ENCODE peak calls at places on chromosomes 4 and X, in seven cellular contexts. K, J, D, R, I, E and P are unnamed samples.

GRCh38 chr4:142984871-142985585 is 138.9 kb upstream of the INPP4B start:
- DNase-seq in I (peak; percentile 18), J (no peak), E (peak; percentile 75), R (no peak), K (peak; percentile 44), D (peak; percentile 24), P (no peak)

GRCh38 chr4:68673143-68673542 is 2.7 kb upstream of the UGT2B15 start:
- DNase-seq in R (no peak), E (peak; percentile 28), D (no peak), K (no peak), I (no peak), J (no peak), P (no peak)

GRCh38 chr4:169826634-169827187 is 69.0 kb upstream of the HPF1 start:
- DNase-seq in R (no peak), I (no peak), K (no peak), E (no peak), J (no peak), D (no peak), P (no peak)

GRCh38 chrX:134443020-134443419 is 16.9 kb upstream of the HPRT1 start:
- DNase-seq in K (no peak), E (no peak), D (no peak), I (no peak), J (no peak), R (no peak), P (no peak)

GRCh38 chr4:76755756-76756155 is 142.2 kb downstream of the SOWAHB start:
- DNase-seq in R (no peak), E (no peak), I (no peak), K (no peak), D (no peak), J (no peak), P (no peak)

GRCh38 chrX:134660627-134661026 is 2.4 kb upstream of the PLAC1 start:
- DNase-seq in R (no peak), I (no peak), K (peak; percentile 31), E (no peak), D (no peak), J (no peak), P (no peak)

GRCh38 chr4:155667538-155668511 is 1.2 kb downstream of the GUCY1A1 start:
- DNase-seq in D (peak; percentile 80), E (peak; percentile 60), R (peak; percentile 46), K (peak; percentile 42), I (no peak), J (no peak), P (peak; percentile 61)

GRCh38 chrX:45295587-45295986 is 94.9 kb upstream of the DIPK2B start:
- DNase-seq in D (peak; percentile 45), K (peak; percentile 59), E (no peak), I (no peak), J (no peak), R (peak; percentile 56), P (no peak)

GRCh38 chr4:147543039-147543438 is 62.1 kb downstream of the EDNRA start:
- DNase-seq in E (no peak), K (peak; percentile 47), J (no peak), R (no peak), I (no peak), D (no peak), P (no peak)

GRCh38 chrX:108610141-108610540 is 126.2 kb downstream of the IRS4 start:
- DNase-seq in R (no peak), E (no peak), I (no peak), J (no peak), D (no peak), K (no peak), P (no peak)

GRCh38 chr4:53313510-53313909 is 52.4 kb downstream of the SCFD2 start:
- DNase-seq in J (no peak), I (peak; percentile 2), D (peak; percentile 15), R (no peak), K (peak; percentile 66), E (peak; percentile 74), P (no peak)

GRCh38 chrX:15848576-15848975 is 6.0 kb downstream of the AP1S2 start:
- DNase-seq in E (no peak), J (no peak), K (no peak), R (no peak), I (no peak), D (no peak), P (no peak)

GRCh38 chr4:37601527-37601926 is 84.6 kb downstream of the RELL1 start:
- DNase-seq in D (no peak), E (no peak), J (no peak), K (peak; percentile 80), I (no peak), R (peak; percentile 59), P (peak; percentile 59)

DNA sequence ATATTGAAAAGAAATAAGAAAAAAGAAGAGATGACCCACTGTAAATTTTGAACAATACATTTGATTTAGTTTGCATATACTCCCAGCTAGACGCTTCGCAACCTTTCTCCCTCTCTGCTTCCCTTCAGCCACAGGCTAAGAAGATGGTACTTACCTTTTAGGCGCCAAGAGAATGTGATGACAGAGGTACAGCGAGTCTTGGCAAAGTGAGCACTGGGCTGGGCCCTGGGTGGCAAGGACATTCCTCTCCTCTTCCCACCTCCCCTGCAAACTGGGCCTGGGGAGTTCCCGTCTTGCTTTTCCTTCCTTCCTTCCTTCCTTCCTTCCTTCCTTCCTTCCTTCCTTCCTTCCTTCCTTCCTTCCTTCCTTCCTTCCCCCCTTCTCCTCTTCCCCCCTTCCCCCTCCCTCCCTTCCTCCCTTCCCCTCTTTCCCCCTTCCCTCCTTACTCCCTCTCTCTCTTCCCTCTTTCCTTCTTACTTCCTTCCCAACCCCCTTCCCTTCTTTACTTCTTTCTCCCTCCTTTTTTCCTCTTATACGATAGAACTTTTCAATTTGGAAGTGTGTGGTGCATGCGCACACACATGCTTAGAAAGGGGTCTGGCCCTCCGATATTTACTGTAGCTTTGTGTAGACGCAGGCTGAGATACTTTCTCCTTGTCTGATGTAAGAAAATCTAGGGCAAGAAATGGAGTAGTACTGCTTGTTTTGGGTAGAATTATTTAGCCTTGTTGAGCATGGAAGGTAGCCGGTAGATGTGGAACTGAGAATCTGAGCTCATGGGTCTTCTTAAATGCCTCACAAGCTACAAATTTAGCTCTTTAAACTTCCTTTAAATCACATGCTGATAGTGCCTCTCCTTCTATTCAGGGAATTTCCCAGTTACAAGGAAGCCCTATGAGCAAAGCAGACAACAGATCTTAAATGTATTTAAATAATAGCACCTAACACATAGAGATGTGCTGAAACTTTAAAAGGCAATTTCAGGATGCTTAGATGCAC is 189.5 kb downstream of the GPAT3 start:
- DNase-seq in D (no peak), K (no peak), R (no peak), E (no peak), I (no peak), J (no peak), P (no peak)
- H3K27me3 ChIP-seq in D (no peaks in the 10 kb centered on the region), K (no peaks in the 10 kb centered on the region), R (no peaks in the 10 kb centered on the region), E (no peaks in the 10 kb centered on the region), I (no peaks in the 10 kb centered on the region), J (peaks cover 5% of the 10 kb centered on the region), P (no peaks in the 10 kb centered on the region)

DNA sequence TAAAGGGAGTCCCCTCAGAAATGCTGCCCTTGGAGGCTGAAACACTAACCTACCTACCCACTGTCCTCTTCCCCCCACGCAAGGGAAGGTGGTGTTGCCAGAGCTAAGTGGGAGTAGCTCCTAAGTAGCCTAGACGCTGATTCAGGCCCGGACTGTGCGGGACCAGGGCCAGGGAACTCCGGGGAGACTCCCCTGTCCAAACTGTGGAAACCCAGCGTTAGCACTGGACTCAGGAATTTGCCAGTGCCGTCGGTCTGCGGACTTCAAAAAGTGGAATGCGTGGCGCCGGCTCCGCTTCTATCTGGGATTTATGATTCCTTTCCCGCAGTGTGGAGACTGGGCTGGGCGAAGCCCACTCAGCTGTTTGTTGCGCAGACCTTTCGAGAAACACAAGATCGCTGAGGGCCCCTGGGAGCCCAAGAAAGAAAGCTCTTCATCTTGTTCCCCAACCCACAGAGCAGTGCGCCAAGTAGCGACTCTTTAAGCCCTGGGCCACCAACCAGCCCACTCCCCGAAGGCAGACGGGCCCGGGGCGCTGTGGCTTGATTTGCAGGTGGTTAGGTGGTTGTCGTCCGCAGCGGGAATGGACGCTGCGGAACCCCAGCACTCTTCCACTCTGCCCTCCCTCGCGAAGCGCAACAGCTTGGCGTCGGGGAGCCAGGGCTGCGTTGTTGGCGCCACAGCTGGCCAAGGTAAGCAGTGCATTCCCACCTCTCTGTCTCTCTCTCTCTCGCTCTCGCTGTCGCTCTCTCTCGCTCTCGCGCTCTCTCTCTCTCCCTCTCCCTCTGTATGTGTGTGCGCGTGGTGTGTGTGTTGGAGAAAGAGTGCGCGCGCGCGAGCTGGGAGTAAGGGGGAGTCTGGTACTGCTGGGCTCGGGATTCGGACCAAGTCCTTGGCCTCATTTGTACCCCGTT is 2.0 kb downstream of the TMEM255A start:
- DNase-seq in K (peak; percentile 53), I (peak; percentile 68), R (peak; percentile 84), J (peak; percentile 58), D (peak; percentile 78), E (peak; percentile 80), P (peak; percentile 74)
- H3K27me3 ChIP-seq in K (peaks cover 15% of the 10 kb centered on the region), I (peaks cover 32% of the 10 kb centered on the region), R (no peaks in the 10 kb centered on the region), J (no peaks in the 10 kb centered on the region), D (peaks cover 24% of the 10 kb centered on the region), E (peaks cover 98% of the 10 kb centered on the region), P (peaks cover 41% of the 10 kb centered on the region)

DNA sequence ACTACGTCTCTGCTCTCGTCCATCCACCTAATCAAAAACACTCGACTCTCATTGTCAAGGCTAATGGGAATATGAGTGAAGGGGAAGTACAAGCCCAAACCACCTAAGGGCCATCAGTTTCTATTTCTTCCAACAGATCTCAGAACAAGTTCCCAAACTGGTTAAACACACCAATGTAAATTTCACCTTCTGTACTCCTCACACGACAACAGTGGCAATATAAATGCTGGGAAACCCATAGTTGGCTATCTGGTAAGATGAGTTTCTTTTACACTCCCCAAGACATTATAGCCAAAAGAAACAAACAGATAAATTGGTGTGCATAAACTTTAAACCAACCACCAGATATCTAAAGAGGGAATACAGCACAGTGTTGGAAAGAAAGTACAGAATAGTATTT is 21.9 kb downstream of the ACSL1 start:
- DNase-seq in R (no peak), K (no peak), I (no peak), D (no peak), E (no peak), J (no peak), P (no peak)
- H3K27me3 ChIP-seq in R (no peaks in the 10 kb centered on the region), K (no peaks in the 10 kb centered on the region), I (no peaks in the 10 kb centered on the region), D (no peaks in the 10 kb centered on the region), E (no peaks in the 10 kb centered on the region), J (no peaks in the 10 kb centered on the region), P (no peaks in the 10 kb centered on the region)

DNA sequence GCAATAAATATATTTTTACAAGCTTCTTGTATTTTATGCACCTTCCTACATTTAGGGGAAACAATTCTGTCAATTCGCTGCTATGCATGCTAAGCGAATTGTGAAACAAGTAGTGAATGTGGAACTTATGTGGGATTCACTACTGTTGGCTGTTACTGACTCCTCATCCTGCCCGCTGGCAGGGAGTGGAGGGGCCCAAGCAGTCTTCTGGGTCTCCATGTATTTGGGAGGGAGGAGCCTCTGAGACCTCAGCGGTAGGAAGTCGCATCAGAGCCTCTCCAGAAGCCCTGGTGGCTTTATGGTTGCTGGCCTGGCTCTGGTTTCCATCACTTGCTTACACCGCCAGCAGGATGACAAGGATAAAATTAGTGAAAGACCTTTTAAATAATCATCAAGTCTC is 3.7 kb upstream of the SETD7 start:
- DNase-seq in J (no peak), D (peak; percentile 55), R (no peak), K (no peak), E (no peak), I (no peak), P (no peak)
- H3K27me3 ChIP-seq in J (no peaks in the 10 kb centered on the region), D (peaks cover 14% of the 10 kb centered on the region), R (no peaks in the 10 kb centered on the region), K (peaks cover 22% of the 10 kb centered on the region), E (peaks cover 57% of the 10 kb centered on the region), I (peaks cover 36% of the 10 kb centered on the region), P (no peaks in the 10 kb centered on the region)